ENCODE peak calls at places on chromosomes 13 and 19, in ten cellular contexts. E is GM23248; S is stimulated activated CD8-positive, alpha-beta memory T cell treated with anti-CD3 and anti-CD28 coated beads, Interleukin-7, amount 100 ng/mL, for 1 hour; N is NCI-H524; I is AG09319; F is NCI-H1436 treated with DMSO at 0.1 percent for 48 hours; D is COR-L47; Y is AG08396; U is NCI-H2227 treated with DMSO at 0.1 percent for 48 hours; L is T-cell. O is an unnamed sample.

GRCh38 chr19:39398297-39398864 is 7.2 kb downstream of the MED29 start:
- DNase-seq in F (no peak), L (peak; percentile 55), E (peak; percentile 97), N (no peak), S (no peak), D (no peak), U (no peak), I (peak; percentile 81), Y (peak; percentile 75), O (no peak)

GRCh38 chr13:46160065-46160464 is 21.9 kb downstream of the LCP1 start:
- DNase-seq in S (no peak), F (no peak), L (no peak), I (no peak), E (no peak), D (no peak), U (no peak), Y (no peak), N (no peak), O (no peak)

GRCh38 chr13:93903909-93904308 is 575.6 kb downstream of the DCT start:
- DNase-seq in F (no peak), L (no peak), D (no peak), U (no peak), S (no peak), I (no peak), N (peak; percentile 9), Y (peak; percentile 11), E (no peak), O (no peak)

GRCh38 chr13:99484405-99484981 is 16.8 kb upstream of the TM9SF2 start:
- DNase-seq in Y (peak; percentile 70), U (no peak), N (no peak), S (no peak), I (peak; percentile 76), L (no peak), E (peak; percentile 74), F (no peak), D (no peak), O (no peak)

GRCh38 chr19:17488593-17489391 is 18.5 kb downstream of the SLC27A1 start:
- DNase-seq in I (no peak), F (no peak), N (peak; percentile 47), U (no peak), Y (no peak), D (peak; percentile 46), S (peak; percentile 61), L (peak; percentile 61), E (peak; percentile 46), O (peak; percentile 84)

GRCh38 chr13:110676511-110677204 is 29.3 kb downstream of the CARS2 start:
- DNase-seq in D (no peak), S (no peak), L (no peak), I (no peak), F (no peak), E (no peak), U (no peak), N (no peak), Y (no peak), O (no peak)

GRCh38 chr19:15286688-15287355 is 45.5 kb downstream of the BRD4 start:
- DNase-seq in I (no peak), U (no peak), N (no peak), L (no peak), E (no peak), S (no peak), F (no peak), Y (no peak), D (no peak), O (no peak)

GRCh38 chr13:73138276-73138950 is 79.6 kb downstream of the KLF5 start:
- DNase-seq in D (no peak), L (no peak), F (no peak), I (peak; percentile 44), N (no peak), Y (peak; percentile 67), E (peak; percentile 71), U (no peak), S (no peak), O (no peak)

GRCh38 chr13:61777281-61777680 is 361.6 kb upstream of the PCDH20 start:
- DNase-seq in N (no peak), E (no peak), U (no peak), D (no peak), L (no peak), F (no peak), I (no peak), S (no peak), Y (no peak), O (no peak)

GRCh38 chr19:49475995-49476880 is 2.2 kb downstream of the FLT3LG start:
- DNase-seq in D (peak; percentile 31), F (no peak), I (no peak), N (peak; percentile 63), E (peak; percentile 64), U (no peak), Y (peak; percentile 50), S (no peak), L (peak; percentile 61), O (peak; percentile 51)

GRCh38 chr19:53008061-53008778 is 5.5 kb upstream of the ERVV-1 start:
- DNase-seq in D (no peak), S (no peak), U (no peak), Y (no peak), I (no peak), L (no peak), F (no peak), E (no peak), N (no peak), O (no peak)

GRCh38 chr13:36261011-36261410 is 36.6 kb downstream of the CCDC169 start:
- DNase-seq in D (no peak), I (no peak), U (no peak), F (no peak), E (peak; percentile 18), N (no peak), S (no peak), Y (no peak), L (no peak), O (no peak)

GRCh38 chr19:12939292-12939606 is 840 bp downstream of the CALR start:
- DNase-seq in E (peak; percentile 90), F (no peak), L (no peak), U (no peak), I (no peak), Y (peak; percentile 47), N (peak; percentile 52), D (no peak), S (no peak), O (no peak)

GRCh38 chr13:97434417-97435296 is 688 bp downstream of the RAP2A start:
- DNase-seq in F (no peak), U (no peak), D (peak; percentile 49), L (peak; percentile 38), S (peak; percentile 4), I (no peak), N (peak; percentile 54), Y (peak; percentile 9), E (peak; percentile 62), O (peak; percentile 61)

GRCh38 chr19:56106993-56107392 is 14.1 kb downstream of the ZNF787 start:
- DNase-seq in S (no peak), N (no peak), I (no peak), D (no peak), E (no peak), F (no peak), U (no peak), L (no peak), Y (no peak), O (no peak)

GRCh38 chr13:94662274-94662945 is 49.9 kb downstream of the SOX21 start:
- DNase-seq in F (no peak), U (no peak), N (no peak), S (no peak), Y (no peak), I (no peak), E (no peak), D (no peak), L (no peak), O (no peak)

GRCh38 chr13:27374126-27374613 is 50.2 kb upstream of the GTF3A start:
- DNase-seq in U (no peak), I (no peak), Y (no peak), S (no peak), N (no peak), E (peak; percentile 26), D (no peak), L (no peak), F (no peak), O (no peak)

GRCh38 chr19:49712397-49712859 is 21.5 kb downstream of the CPT1C start:
- DNase-seq in Y (no peak), E (peak; percentile 90), D (no peak), L (no peak), I (peak; percentile 74), N (no peak), U (no peak), F (no peak), S (no peak), O (no peak)

GRCh38 chr13:65725001-65725400 is 1505.1 kb downstream of the PCDH9 start:
- DNase-seq in F (no peak), L (no peak), D (no peak), N (no peak), Y (no peak), E (no peak), U (no peak), S (no peak), I (no peak), O (no peak)

GRCh38 chr19:46408611-46409039 is 4.7 kb downstream of the CCDC8 start:
- DNase-seq in E (peak; percentile 60), U (no peak), F (peak; percentile 11), L (no peak), D (no peak), S (no peak), N (no peak), Y (no peak), I (no peak), O (no peak)

GRCh38 chr13:67119481-67119883 is 110.7 kb downstream of the PCDH9 start:
- DNase-seq in F (no peak), I (peak; percentile 10), L (no peak), Y (peak; percentile 3), U (no peak), N (peak; percentile 37), E (peak; percentile 20), S (no peak), D (no peak), O (no peak)

GRCh38 chr19:51692065-51692915 is 840 bp upstream of the SPACA6 start:
- DNase-seq in N (no peak), L (no peak), E (no peak), I (no peak), F (no peak), U (no peak), S (no peak), Y (no peak), D (no peak), O (no peak)

GRCh38 chr19:44747739-44748425 is 626 bp upstream of the BCL3 start:
- DNase-seq in S (no peak), E (peak; percentile 77), I (no peak), F (no peak), L (no peak), D (no peak), N (no peak), Y (peak; percentile 60), U (no peak), O (no peak)